ENCODE peak calls at places on chromosomes 4 and X, in eight cellular contexts. H is thoracic aorta; R is A172; B is GM20000; C is HEK293T; X is Jurkat, Clone E6-1; L is NCI-H1436; P is cardiac muscle cell. I is an unnamed sample.

GRCh38 chrX:96846841-96847240 is 36.9 kb upstream of the RPA4 start:
- DNase-seq in H (no peak), R (no peak), B (no peak), C (no peak), X (no peak), L (no peak), P (no peak), I (no peak)

GRCh38 chrX:51144828-51145442 is 187.7 kb upstream of the NUDT10 start:
- DNase-seq in H (no peak), R (peak), B (peak), C (peak), X (peak), L (peak), P (peak), I (peak)

GRCh38 chr4:125739760-125740159 is 425.0 kb downstream of the FAT4 start:
- DNase-seq in H (no peak), R (no peak), B (no peak), C (no peak), X (no peak), L (no peak), P (peak), I (no peak)

GRCh38 chr4:3680656-3681055 is 85.5 kb upstream of the ADRA2C start:
- DNase-seq in H (no peak), R (no peak), B (no peak), C (no peak), X (no peak), L (no peak), P (no peak), I (no peak)

GRCh38 chrX:57282568-57282967 is 3.9 kb upstream of the FAAH2 start:
- DNase-seq in H (no peak), R (no peak), B (no peak), C (no peak), X (peak), L (no peak), P (no peak), I (no peak)

GRCh38 chr4:632926-633325 is 7.6 kb downstream of the PDE6B start:
- DNase-seq in H (no peak), R (no peak), B (no peak), C (no peak), X (no peak), L (no peak), P (no peak), I (no peak)

GRCh38 chr4:4217123-4217522 is 9.6 kb downstream of the OTOP1 start:
- DNase-seq in H (no peak), R (no peak), B (no peak), C (no peak), X (no peak), L (no peak), P (no peak), I (no peak)

GRCh38 chr4:72215198-72215597 is 183.4 kb downstream of the NPFFR2 start:
- DNase-seq in H (no peak), R (no peak), B (no peak), C (no peak), X (no peak), L (no peak), P (no peak), I (no peak)

GRCh38 chrX:154599531-154599930 is 14.6 kb downstream of the CTAG1A start:
- DNase-seq in H (no peak), R (no peak), B (no peak), C (no peak), X (no peak), L (no peak), P (no peak), I (no peak)

GRCh38 chr4:30386266-30386895 is 333.8 kb upstream of the PCDH7 start:
- DNase-seq in H (no peak), R (peak), B (no peak), C (no peak), X (no peak), L (no peak), P (no peak), I (no peak)

GRCh38 chrX:136781180-136781797 is 557 bp upstream of the ARHGEF6 start:
- DNase-seq in H (no peak), R (no peak), B (no peak), C (no peak), X (no peak), L (no peak), P (no peak), I (no peak)

GRCh38 chr4:3375688-3376087 is 66.1 kb upstream of the HGFAC start:
- DNase-seq in H (no peak), R (peak), B (no peak), C (no peak), X (no peak), L (no peak), P (no peak), I (no peak)

GRCh38 chr4:139210486-139210885 is 33.5 kb upstream of the ELF2 start:
- DNase-seq in H (no peak), R (no peak), B (no peak), C (no peak), X (no peak), L (no peak), P (no peak), I (no peak)